ENCODE peak calls at places on chromosomes 4 and X, in seven cellular contexts. K is mesothelial cell of epicardium; H is stomach; Z is NCI-H510A; W is ureter; G is activated CD8-positive, alpha-beta memory T cell treated with anti-CD3 and anti-CD28 coated beads, Interleukin-2, amount 50 U/mL, for 48 hours; S is tibial nerve. A is an unnamed sample.

GRCh38 chr4:78971326-78971725 is 32.1 kb upstream of the PAQR3 start:
- DNase-seq in H (no peak), S (no peak), Z (no peak), K (no peak), G (no peak), W (no peak), A (no peak)

GRCh38 chrX:20252392-20253231 is 14.1 kb downstream of the RPS6KA3 start:
- DNase-seq in Z (no peak), K (no peak), W (peak), H (peak), S (no peak), G (peak), A (no peak)

GRCh38 chr4:70902577-70903281 is 560 bp downstream of the MOB1B start:
- DNase-seq in G (peak), Z (peak), K (peak), W (no peak), S (no peak), H (no peak), A (no peak)

GRCh38 chr4:23811045-23811620 is 78.7 kb downstream of the PPARGC1A start:
- DNase-seq in Z (no peak), H (no peak), K (no peak), G (no peak), S (no peak), W (no peak), A (no peak)

GRCh38 chrX:10726647-10727046 is 106.3 kb upstream of the MID1 start:
- DNase-seq in Z (no peak), W (no peak), K (no peak), H (no peak), S (no peak), G (no peak), A (no peak)

GRCh38 chr4:156252300-156253016 is 298.8 kb upstream of the CTSO start:
- DNase-seq in S (no peak), Z (no peak), G (no peak), W (no peak), K (no peak), H (no peak), A (no peak)

GRCh38 chr4:13865871-13866669 is 238.5 kb upstream of the BOD1L1 start:
- DNase-seq in Z (peak), K (no peak), S (no peak), H (no peak), G (no peak), W (no peak), A (no peak)

GRCh38 chr4:145299380-145300076 is 119.1 kb upstream of the OTUD4 start:
- DNase-seq in G (peak), H (no peak), Z (no peak), K (no peak), S (no peak), W (no peak), A (no peak)

GRCh38 chrX:22357621-22358020 is 84.9 kb downstream of the CBLL2 start:
- DNase-seq in G (no peak), S (no peak), K (no peak), Z (no peak), H (no peak), W (no peak), A (no peak)

GRCh38 chr4:141957416-141957815 is 321.0 kb downstream of the IL15 start:
- DNase-seq in H (no peak), W (no peak), G (no peak), S (no peak), K (no peak), Z (no peak), A (no peak)

GRCh38 chr4:85747871-85748491 is 273.0 kb downstream of the ARHGAP24 start:
- DNase-seq in Z (peak), W (no peak), K (no peak), S (no peak), H (no peak), G (no peak), A (no peak)

GRCh38 chrX:8138252-8138651 is 32.8 kb downstream of the VCX2 start:
- DNase-seq in Z (no peak), S (no peak), K (no peak), G (no peak), W (no peak), H (no peak), A (no peak)

GRCh38 chr4:79678472-79679202 is 270.6 kb upstream of the GK2 start:
- DNase-seq in W (no peak), Z (no peak), G (no peak), S (no peak), H (no peak), K (no peak), A (no peak)

GRCh38 chr4:110287130-110287529 is 88.7 kb upstream of the ELOVL6 start:
- DNase-seq in K (no peak), S (no peak), G (no peak), W (no peak), Z (no peak), H (no peak), A (no peak)

GRCh38 chr4:108171541-108172230 is 3.0 kb upstream of the LEF1 start:
- DNase-seq in W (no peak), G (peak), K (peak), H (no peak), Z (no peak), S (no peak), A (no peak)

GRCh38 chr4:68250151-68250930 is 4.8 kb upstream of the TMPRSS11B start:
- DNase-seq in Z (no peak), S (no peak), G (no peak), H (no peak), K (no peak), W (no peak), A (no peak)

GRCh38 chrX:119189586-119189985 is 46.5 kb upstream of the PGRMC1 start:
- DNase-seq in Z (no peak), W (no peak), K (no peak), S (peak), G (no peak), H (no peak), A (no peak)

GRCh38 chr4:891747-892146 is 40.4 kb downstream of the GAK start:
- DNase-seq in W (no peak), Z (no peak), K (no peak), H (no peak), G (no peak), S (no peak), A (no peak)

GRCh38 chr4:121998024-121998423 is 46.2 kb upstream of the TRPC3 start:
- DNase-seq in H (no peak), G (no peak), S (no peak), W (no peak), K (no peak), Z (peak), A (no peak)

GRCh38 chr4:10534820-10535219 is 77.6 kb upstream of the ZNF518B start:
- DNase-seq in H (no peak), W (no peak), S (no peak), Z (no peak), K (no peak), G (no peak), A (no peak)

A was measured in nucleus accumbens.